ENCODE peak calls at places on chromosomes 7 and 10, in nine cellular contexts. One of them, this sample, is unnamed.

GRCh38 chr7:47292832-47293309 is 289.0 kb downstream of the TNS3 start:
- DNase-seq in transverse colon: no peak
- DNase-seq in A549: no peak
- DNase-seq in tibial nerve: no peak
- DNase-seq in GM12878: no peak
- DNase-seq in HepG2: peak
- DNase-seq in SK-N-SH: no peak
- DNase-seq in suprapubic skin: no peak
- DNase-seq in esophagus muscularis mucosa: peak
- DNase-seq in this sample: no peak

GRCh38 chr7:26182283-26182682 is 18.3 kb downstream of the HNRNPA2B1 start:
- DNase-seq in transverse colon: no peak
- DNase-seq in SK-N-SH: no peak
- DNase-seq in esophagus muscularis mucosa: no peak
- DNase-seq in tibial nerve: no peak
- DNase-seq in suprapubic skin: no peak
- DNase-seq in HepG2: no peak
- DNase-seq in A549: no peak
- DNase-seq in GM12878: no peak
- DNase-seq in this sample: no peak

GRCh38 chr7:128755816-128756476 is 16.8 kb downstream of the CALU start:
- DNase-seq in suprapubic skin: no peak
- DNase-seq in A549: no peak
- DNase-seq in GM12878: no peak
- DNase-seq in SK-N-SH: peak
- DNase-seq in esophagus muscularis mucosa: peak
- DNase-seq in tibial nerve: no peak
- DNase-seq in HepG2: no peak
- DNase-seq in transverse colon: no peak
- DNase-seq in this sample: peak

GRCh38 chr7:45151131-45151684 is 6.4 kb upstream of the RAMP3 start:
- DNase-seq in GM12878: no peak
- DNase-seq in tibial nerve: no peak
- DNase-seq in SK-N-SH: no peak
- DNase-seq in A549: no peak
- DNase-seq in esophagus muscularis mucosa: no peak
- DNase-seq in suprapubic skin: peak
- DNase-seq in HepG2: no peak
- DNase-seq in transverse colon: no peak
- DNase-seq in this sample: peak

GRCh38 chr7:144853542-144853941 is 17.7 kb upstream of the TPK1 start:
- DNase-seq in GM12878: no peak
- DNase-seq in esophagus muscularis mucosa: no peak
- DNase-seq in SK-N-SH: no peak
- DNase-seq in HepG2: no peak
- DNase-seq in suprapubic skin: no peak
- DNase-seq in tibial nerve: no peak
- DNase-seq in A549: no peak
- DNase-seq in transverse colon: no peak
- DNase-seq in this sample: no peak

GRCh38 chr10:11823122-11823988 is at the start of gene PROSER2:
- DNase-seq in suprapubic skin: no peak
- DNase-seq in transverse colon: peak
- DNase-seq in tibial nerve: peak
- DNase-seq in esophagus muscularis mucosa: no peak
- DNase-seq in GM12878: no peak
- DNase-seq in HepG2: no peak
- DNase-seq in A549: peak
- DNase-seq in SK-N-SH: peak
- DNase-seq in this sample: no peak

GRCh38 chr7:2982831-2983230 is 60.8 kb downstream of the CARD11 start:
- DNase-seq in GM12878: no peak
- DNase-seq in SK-N-SH: no peak
- DNase-seq in A549: no peak
- DNase-seq in esophagus muscularis mucosa: no peak
- DNase-seq in HepG2: no peak
- DNase-seq in transverse colon: no peak
- DNase-seq in suprapubic skin: no peak
- DNase-seq in tibial nerve: no peak
- DNase-seq in this sample: no peak

GRCh38 chr7:145698526-145699262 is 417.9 kb upstream of the CNTNAP2 start:
- DNase-seq in transverse colon: no peak
- DNase-seq in esophagus muscularis mucosa: no peak
- DNase-seq in A549: no peak
- DNase-seq in SK-N-SH: no peak
- DNase-seq in tibial nerve: no peak
- DNase-seq in HepG2: no peak
- DNase-seq in suprapubic skin: no peak
- DNase-seq in GM12878: no peak
- DNase-seq in this sample: no peak

GRCh38 chr10:60389413-60390009 is at the start of gene ANK3:
- DNase-seq in HepG2: no peak
- DNase-seq in GM12878: no peak
- DNase-seq in SK-N-SH: no peak
- DNase-seq in transverse colon: no peak
- DNase-seq in tibial nerve: no peak
- DNase-seq in suprapubic skin: no peak
- DNase-seq in esophagus muscularis mucosa: no peak
- DNase-seq in A549: no peak
- DNase-seq in this sample: no peak

GRCh38 chr10:60388709-60389241 is 900 bp downstream of the ANK3 start:
- DNase-seq in HepG2: no peak
- DNase-seq in GM12878: no peak
- DNase-seq in tibial nerve: no peak
- DNase-seq in SK-N-SH: no peak
- DNase-seq in suprapubic skin: no peak
- DNase-seq in esophagus muscularis mucosa: no peak
- DNase-seq in A549: no peak
- DNase-seq in transverse colon: no peak
- DNase-seq in this sample: no peak

GRCh38 chr10:60387531-60387930 is 2.1 kb downstream of the ANK3 start:
- DNase-seq in SK-N-SH: no peak
- DNase-seq in esophagus muscularis mucosa: no peak
- DNase-seq in tibial nerve: no peak
- DNase-seq in transverse colon: no peak
- DNase-seq in A549: no peak
- DNase-seq in GM12878: no peak
- DNase-seq in suprapubic skin: no peak
- DNase-seq in HepG2: no peak
- DNase-seq in this sample: no peak

GRCh38 chr10:60388116-60388515 is 1.6 kb downstream of the ANK3 start:
- DNase-seq in SK-N-SH: no peak
- DNase-seq in tibial nerve: no peak
- DNase-seq in A549: no peak
- DNase-seq in HepG2: no peak
- DNase-seq in esophagus muscularis mucosa: no peak
- DNase-seq in suprapubic skin: no peak
- DNase-seq in transverse colon: no peak
- DNase-seq in GM12878: no peak
- DNase-seq in this sample: no peak

GRCh38 chr10:60390224-60390626 is 550 bp upstream of the ANK3 start:
- DNase-seq in GM12878: no peak
- DNase-seq in esophagus muscularis mucosa: no peak
- DNase-seq in A549: no peak
- DNase-seq in HepG2: no peak
- DNase-seq in transverse colon: no peak
- DNase-seq in SK-N-SH: no peak
- DNase-seq in suprapubic skin: no peak
- DNase-seq in tibial nerve: no peak
- DNase-seq in this sample: no peak
- TF ChIP-seq EP300 in GM12878: no peak
- TF ChIP-seq EP300 in esophagus muscularis mucosa: no peak
- TF ChIP-seq EP300 in A549: no peak
- TF ChIP-seq EP300 in HepG2: no peak
- TF ChIP-seq EP300 in transverse colon: no peak
- TF ChIP-seq EP300 in SK-N-SH: no peak
- TF ChIP-seq EP300 in suprapubic skin: no peak
- TF ChIP-seq EP300 in tibial nerve: no peak
- TF ChIP-seq EP300 in this sample: no peak

GRCh38 chr10:24432478-24433416 is 223.8 kb downstream of the KIAA1217 start:
- DNase-seq in suprapubic skin: no peak
- DNase-seq in GM12878: no peak
- DNase-seq in tibial nerve: no peak
- DNase-seq in SK-N-SH: no peak
- DNase-seq in esophagus muscularis mucosa: no peak
- DNase-seq in transverse colon: no peak
- DNase-seq in HepG2: peak
- DNase-seq in A549: no peak
- DNase-seq in this sample: no peak

GRCh38 chr10:24425151-24425550 is 216.2 kb downstream of the KIAA1217 start:
- DNase-seq in A549: no peak
- DNase-seq in esophagus muscularis mucosa: no peak
- DNase-seq in tibial nerve: no peak
- DNase-seq in transverse colon: no peak
- DNase-seq in SK-N-SH: no peak
- DNase-seq in suprapubic skin: no peak
- DNase-seq in HepG2: no peak
- DNase-seq in GM12878: no peak
- DNase-seq in this sample: no peak

GRCh38 chr10:24430591-24430990 is 221.7 kb downstream of the KIAA1217 start:
- DNase-seq in GM12878: no peak
- DNase-seq in SK-N-SH: no peak
- DNase-seq in A549: no peak
- DNase-seq in transverse colon: no peak
- DNase-seq in tibial nerve: no peak
- DNase-seq in HepG2: no peak
- DNase-seq in suprapubic skin: no peak
- DNase-seq in esophagus muscularis mucosa: no peak
- DNase-seq in this sample: no peak

GRCh38 chr10:24427678-24428409 is 218.9 kb downstream of the KIAA1217 start:
- DNase-seq in A549: no peak
- DNase-seq in tibial nerve: no peak
- DNase-seq in GM12878: no peak
- DNase-seq in SK-N-SH: no peak
- DNase-seq in suprapubic skin: no peak
- DNase-seq in esophagus muscularis mucosa: no peak
- DNase-seq in HepG2: no peak
- DNase-seq in transverse colon: no peak
- DNase-seq in this sample: no peak

GRCh38 chr10:24428410-24428782 is 219.5 kb downstream of the KIAA1217 start:
- DNase-seq in transverse colon: no peak
- DNase-seq in esophagus muscularis mucosa: no peak
- DNase-seq in SK-N-SH: no peak
- DNase-seq in A549: no peak
- DNase-seq in GM12878: no peak
- DNase-seq in suprapubic skin: no peak
- DNase-seq in tibial nerve: no peak
- DNase-seq in HepG2: no peak
- DNase-seq in this sample: no peak
- TF ChIP-seq EP300 in transverse colon: no peak
- TF ChIP-seq EP300 in esophagus muscularis mucosa: no peak
- TF ChIP-seq EP300 in SK-N-SH: no peak
- TF ChIP-seq EP300 in A549: no peak
- TF ChIP-seq EP300 in GM12878: no peak
- TF ChIP-seq EP300 in suprapubic skin: no peak
- TF ChIP-seq EP300 in tibial nerve: no peak
- TF ChIP-seq EP300 in HepG2: no peak
- TF ChIP-seq EP300 in this sample: no peak

GRCh38 chr10:34470307-34470706 is 344.8 kb downstream of the PARD3 start:
- DNase-seq in tibial nerve: no peak
- DNase-seq in HepG2: peak
- DNase-seq in esophagus muscularis mucosa: no peak
- DNase-seq in A549: no peak
- DNase-seq in SK-N-SH: no peak
- DNase-seq in transverse colon: no peak
- DNase-seq in suprapubic skin: no peak
- DNase-seq in GM12878: no peak
- DNase-seq in this sample: no peak

GRCh38 chr10:34467902-34468301 is 347.2 kb downstream of the PARD3 start:
- DNase-seq in GM12878: no peak
- DNase-seq in transverse colon: no peak
- DNase-seq in A549: no peak
- DNase-seq in esophagus muscularis mucosa: no peak
- DNase-seq in SK-N-SH: no peak
- DNase-seq in suprapubic skin: no peak
- DNase-seq in tibial nerve: no peak
- DNase-seq in HepG2: no peak
- DNase-seq in this sample: no peak

GRCh38 chr10:34469446-34469845 is 345.6 kb downstream of the PARD3 start:
- DNase-seq in GM12878: no peak
- DNase-seq in SK-N-SH: no peak
- DNase-seq in suprapubic skin: no peak
- DNase-seq in transverse colon: no peak
- DNase-seq in tibial nerve: no peak
- DNase-seq in esophagus muscularis mucosa: no peak
- DNase-seq in A549: no peak
- DNase-seq in HepG2: no peak
- DNase-seq in this sample: no peak

GRCh38 chr10:34464000-34464399 is 351.1 kb downstream of the PARD3 start:
- DNase-seq in SK-N-SH: no peak
- DNase-seq in suprapubic skin: no peak
- DNase-seq in tibial nerve: no peak
- DNase-seq in A549: no peak
- DNase-seq in GM12878: no peak
- DNase-seq in transverse colon: no peak
- DNase-seq in esophagus muscularis mucosa: no peak
- DNase-seq in HepG2: no peak
- DNase-seq in this sample: no peak

GRCh38 chr10:34467364-34467763 is 347.7 kb downstream of the PARD3 start:
- DNase-seq in suprapubic skin: no peak
- DNase-seq in transverse colon: no peak
- DNase-seq in A549: no peak
- DNase-seq in SK-N-SH: no peak
- DNase-seq in HepG2: no peak
- DNase-seq in GM12878: no peak
- DNase-seq in tibial nerve: no peak
- DNase-seq in esophagus muscularis mucosa: no peak
- DNase-seq in this sample: no peak
- TF ChIP-seq EP300 in suprapubic skin: no peak
- TF ChIP-seq EP300 in transverse colon: no peak
- TF ChIP-seq EP300 in A549: no peak
- TF ChIP-seq EP300 in SK-N-SH: no peak
- TF ChIP-seq EP300 in HepG2: no peak
- TF ChIP-seq EP300 in GM12878: no peak
- TF ChIP-seq EP300 in tibial nerve: no peak
- TF ChIP-seq EP300 in esophagus muscularis mucosa: no peak
- TF ChIP-seq EP300 in this sample: no peak

DNA sequence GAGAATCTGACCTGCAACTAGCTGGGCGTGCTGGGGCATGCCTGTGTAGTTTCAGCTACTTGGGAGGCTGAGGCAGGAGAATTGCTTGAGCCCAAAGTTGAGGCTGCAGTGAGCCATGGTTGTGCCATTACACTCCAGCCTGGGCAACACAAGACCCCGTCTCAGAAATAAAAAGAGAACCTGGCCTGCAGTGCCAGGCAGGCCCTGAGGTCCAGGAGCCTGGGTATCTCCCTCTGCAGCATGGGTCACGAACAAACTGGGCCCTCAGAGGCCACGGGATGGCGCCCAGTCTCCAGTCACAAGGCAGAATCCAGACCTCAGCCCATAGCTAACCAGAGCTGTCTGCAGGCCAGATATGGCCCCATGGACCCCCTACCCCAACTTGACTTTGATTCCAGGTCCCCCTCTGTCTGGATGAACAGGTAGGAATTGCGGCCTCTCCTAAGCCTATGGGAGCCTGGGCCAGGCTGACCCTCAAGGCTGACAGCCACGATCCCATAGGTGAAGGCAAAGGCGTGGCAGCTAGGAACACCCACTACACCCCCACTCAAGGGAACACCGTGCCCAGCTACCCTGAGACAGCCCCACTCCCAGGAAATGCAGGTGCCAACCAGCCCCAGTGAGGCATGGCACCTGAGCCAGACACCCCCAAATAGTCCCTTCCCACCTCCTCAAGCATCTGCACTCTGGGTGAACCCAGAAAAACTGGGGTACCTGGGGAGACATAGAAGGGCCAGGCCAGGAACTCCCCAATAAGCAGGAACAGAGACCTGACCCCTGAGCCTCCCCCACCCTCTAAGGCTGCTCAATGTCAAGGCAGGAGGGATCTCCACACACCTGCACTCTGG is 102.8 kb upstream of the TNRC18 start:
- DNase-seq in HepG2: peak
- DNase-seq in GM12878: no peak
- DNase-seq in esophagus muscularis mucosa: no peak
- DNase-seq in SK-N-SH: peak
- DNase-seq in suprapubic skin: no peak
- DNase-seq in A549: no peak
- DNase-seq in transverse colon: peak
- DNase-seq in tibial nerve: no peak
- DNase-seq in this sample: peak
- TF ChIP-seq EP300 in HepG2: no peak
- TF ChIP-seq EP300 in GM12878: no peak
- TF ChIP-seq EP300 in esophagus muscularis mucosa: no peak
- TF ChIP-seq EP300 in SK-N-SH: no peak
- TF ChIP-seq EP300 in suprapubic skin: no peak
- TF ChIP-seq EP300 in A549: no peak
- TF ChIP-seq EP300 in transverse colon: no peak
- TF ChIP-seq EP300 in tibial nerve: peak
- TF ChIP-seq EP300 in this sample: no peak